ENCODE peak calls at places on chromosomes 5 and 9, in nine cellular contexts. D, N, K, R, P, E, M, V and O are unnamed samples.
A peak's percentile ranks its signal among the peaks of the same experiment; 100 is the strongest.

GRCh38 chr9:37840560-37841194 is 40.1 kb downstream of the DCAF10 start:
- DNase-seq in D (no peak), N (peak; percentile 81), K (no peak), R (no peak), P (no peak), E (peak; percentile 82), M (no peak), V (no peak), O (no peak)

GRCh38 chr5:108521841-108522506 is 140.1 kb upstream of the FBXL17 start:
- DNase-seq in D (no peak), N (peak; percentile 50), K (no peak), R (no peak), P (peak; percentile 10), E (peak; percentile 67), M (peak; percentile 34), V (no peak), O (no peak)

GRCh38 chr5:107670927-107671741 is at the start of gene EFNA5:
- DNase-seq in D (peak; percentile 78), N (no peak), K (peak; percentile 50), R (peak; percentile 36), P (peak; percentile 11), E (peak; percentile 48), M (peak; percentile 34), V (no peak), O (no peak)

GRCh38 chr9:18237776-18238175 is 236.2 kb upstream of the ADAMTSL1 start:
- DNase-seq in D (no peak), N (no peak), K (no peak), R (no peak), P (no peak), E (no peak), M (no peak), V (no peak), O (no peak)

GRCh38 chr9:16053131-16053530 is 500.3 kb downstream of the CCDC171 start:
- DNase-seq in D (peak; percentile 46), N (no peak), K (no peak), R (no peak), P (no peak), E (no peak), M (no peak), V (no peak), O (no peak)

GRCh38 chr5:154611341-154611767 is 133.3 kb upstream of the HAND1 start:
- DNase-seq in D (no peak), N (no peak), K (no peak), R (peak; percentile 28), P (no peak), E (no peak), M (no peak), V (no peak), O (no peak)

GRCh38 chr9:78261403-78262001 is 25.6 kb downstream of the CEP78 start:
- DNase-seq in D (no peak), N (peak; percentile 8), K (no peak), R (no peak), P (peak; percentile 40), E (peak; percentile 58), M (peak; percentile 6), V (no peak), O (no peak)

GRCh38 chr5:172008689-172009141 is 2.3 kb upstream of the FBXW11 start:
- DNase-seq in D (no peak), N (no peak), K (no peak), R (no peak), P (no peak), E (no peak), M (no peak), V (no peak), O (no peak)

GRCh38 chr9:135156525-135157510 is 69.3 kb downstream of the OLFM1 start:
- DNase-seq in D (no peak), N (peak; percentile 18), K (no peak), R (peak; percentile 61), P (no peak), E (peak; percentile 42), M (no peak), V (no peak), O (no peak)

GRCh38 chr9:124132671-124133147 is 121.1 kb downstream of the LHX2 start:
- DNase-seq in D (no peak), N (peak; percentile 36), K (no peak), R (no peak), P (no peak), E (peak; percentile 13), M (no peak), V (no peak), O (no peak)

GRCh38 chr5:143657814-143658395 is 154.1 kb upstream of the HMHB1 start:
- DNase-seq in D (no peak), N (no peak), K (no peak), R (no peak), P (no peak), E (peak; percentile 28), M (peak; percentile 88), V (no peak), O (no peak)

GRCh38 chr5:616342-617039 is 4.4 kb downstream of the CEP72 start:
- DNase-seq in D (peak; percentile 46), N (peak; percentile 24), K (no peak), R (no peak), P (no peak), E (no peak), M (no peak), V (no peak), O (no peak)

GRCh38 chr9:4596165-4596922 is 65.8 kb upstream of the PLPP6 start:
- DNase-seq in D (no peak), N (no peak), K (no peak), R (no peak), P (no peak), E (peak; percentile 43), M (no peak), V (peak; percentile 74), O (no peak)

GRCh38 chr5:42632501-42632900 is 124.1 kb upstream of the CCDC152 start:
- DNase-seq in D (no peak), N (no peak), K (no peak), R (no peak), P (no peak), E (no peak), M (no peak), V (no peak), O (no peak)

GRCh38 chr5:170892201-170892600 is 30.4 kb downstream of the RANBP17 start:
- DNase-seq in D (no peak), N (peak; percentile 74), K (no peak), R (no peak), P (no peak), E (peak; percentile 78), M (no peak), V (no peak), O (no peak)

GRCh38 chr5:1463326-1464095 is 18.3 kb upstream of the SLC6A3 start:
- DNase-seq in D (no peak), N (no peak), K (no peak), R (no peak), P (no peak), E (no peak), M (no peak), V (no peak), O (no peak)

GRCh38 chr9:36787709-36788108 is 215.0 kb downstream of the MELK start:
- DNase-seq in D (no peak), N (no peak), K (no peak), R (no peak), P (no peak), E (no peak), M (no peak), V (no peak), O (no peak)

GRCh38 chr9:132037470-132037869 is 42.2 kb downstream of the MED27 start:
- DNase-seq in D (no peak), N (no peak), K (no peak), R (no peak), P (no peak), E (no peak), M (peak; percentile 86), V (no peak), O (peak; percentile 77)

GRCh38 chr5:137693951-137694721 is 41.8 kb downstream of the KLHL3 start:
- DNase-seq in D (no peak), N (no peak), K (no peak), R (no peak), P (no peak), E (no peak), M (no peak), V (no peak), O (no peak)

GRCh38 chr9:11338130-11338529 is 725.3 kb upstream of the PTPRD start:
- DNase-seq in D (no peak), N (no peak), K (no peak), R (no peak), P (no peak), E (no peak), M (no peak), V (no peak), O (no peak)

GRCh38 chr9:17536027-17536426 is 42.8 kb upstream of the SH3GL2 start:
- DNase-seq in D (no peak), N (no peak), K (no peak), R (no peak), P (no peak), E (no peak), M (no peak), V (no peak), O (no peak)

GRCh38 chr5:142156839-142157463 is 48.4 kb downstream of the NDFIP1 start:
- DNase-seq in D (no peak), N (no peak), K (no peak), R (no peak), P (no peak), E (no peak), M (no peak), V (no peak), O (no peak)

GRCh38 chr9:113558632-113559502 is 95.3 kb downstream of the RGS3 start:
- DNase-seq in D (peak; percentile 98), N (no peak), K (no peak), R (peak; percentile 93), P (no peak), E (peak; percentile 96), M (no peak), V (no peak), O (no peak)

GRCh38 chr9:115743709-115744605 is 409.6 kb upstream of the PAPPA start:
- DNase-seq in D (no peak), N (no peak), K (no peak), R (no peak), P (no peak), E (no peak), M (no peak), V (no peak), O (no peak)

GRCh38 chr5:58499951-58500350 is 8.7 kb downstream of the GAPT start:
- DNase-seq in D (no peak), N (no peak), K (no peak), R (no peak), P (no peak), E (no peak), M (no peak), V (no peak), O (no peak)

GRCh38 chr5:169114466-169114865 is 186.5 kb downstream of the SLIT3 start:
- DNase-seq in D (no peak), N (no peak), K (no peak), R (no peak), P (no peak), E (no peak), M (no peak), V (no peak), O (no peak)

GRCh38 chr5:124576848-124577409 is 169.5 kb downstream of the ZNF608 start:
- DNase-seq in D (no peak), N (no peak), K (no peak), R (no peak), P (no peak), E (no peak), M (no peak), V (no peak), O (no peak)

GRCh38 chr5:54295658-54296276 is 14.6 kb downstream of the ARL15 start:
- DNase-seq in D (no peak), N (no peak), K (no peak), R (no peak), P (peak; percentile 25), E (no peak), M (no peak), V (no peak), O (no peak)

GRCh38 chr9:70420267-70421019 is 6.0 kb upstream of the KLF9 start:
- DNase-seq in D (peak; percentile 98), N (peak; percentile 85), K (peak; percentile 75), R (peak; percentile 94), P (peak; percentile 92), E (peak; percentile 96), M (peak; percentile 94), V (no peak), O (no peak)

GRCh38 chr9:27367175-27367798 is 70.3 kb upstream of the EQTN start:
- DNase-seq in D (no peak), N (no peak), K (no peak), R (no peak), P (peak; percentile 50), E (no peak), M (no peak), V (no peak), O (no peak)

GRCh38 chr5:11494340-11494739 is 409.9 kb downstream of the CTNND2 start:
- DNase-seq in D (no peak), N (no peak), K (no peak), R (no peak), P (no peak), E (peak; percentile 14), M (peak; percentile 13), V (no peak), O (no peak)